ENCODE peak calls at places on chromosome 10, in six cellular contexts. One of them, this sample, is unnamed.

GRCh38 chr10:69223028-69223342 is 2.9 kb downstream of the HKDC1 start:
- DNase-seq in activated CD8-positive, alpha-beta T cell treated with anti-CD3 and anti-CD28 coated beads for 36 hours: no peak
- DNase-seq in SK-N-MC: no peak
- DNase-seq in CD14-positive monocyte: no peak
- DNase-seq in EL: no peak
- DNase-seq in endothelial cell: no peak
- DNase-seq in this sample: no peak

GRCh38 chr10:2081501-2081900 is 344.2 kb upstream of the ADARB2 start:
- DNase-seq in endothelial cell: peak
- DNase-seq in SK-N-MC: no peak
- DNase-seq in activated CD8-positive, alpha-beta T cell treated with anti-CD3 and anti-CD28 coated beads for 36 hours: no peak
- DNase-seq in EL: no peak
- DNase-seq in CD14-positive monocyte: no peak
- DNase-seq in this sample: no peak

GRCh38 chr10:773562-774161 is 84.2 kb upstream of the DIP2C start:
- DNase-seq in activated CD8-positive, alpha-beta T cell treated with anti-CD3 and anti-CD28 coated beads for 36 hours: no peak
- DNase-seq in CD14-positive monocyte: no peak
- DNase-seq in SK-N-MC: no peak
- DNase-seq in endothelial cell: no peak
- DNase-seq in EL: no peak
- DNase-seq in this sample: no peak

GRCh38 chr10:85642082-85642420 is 724.5 kb downstream of the GRID1 start:
- DNase-seq in EL: no peak
- DNase-seq in SK-N-MC: no peak
- DNase-seq in activated CD8-positive, alpha-beta T cell treated with anti-CD3 and anti-CD28 coated beads for 36 hours: no peak
- DNase-seq in endothelial cell: no peak
- DNase-seq in CD14-positive monocyte: no peak
- DNase-seq in this sample: no peak

GRCh38 chr10:94235470-94235869 is 127.3 kb downstream of the NOC3L start:
- DNase-seq in endothelial cell: no peak
- DNase-seq in CD14-positive monocyte: no peak
- DNase-seq in SK-N-MC: no peak
- DNase-seq in EL: no peak
- DNase-seq in activated CD8-positive, alpha-beta T cell treated with anti-CD3 and anti-CD28 coated beads for 36 hours: no peak
- DNase-seq in this sample: no peak

GRCh38 chr10:93941603-93942002 is 47.8 kb downstream of the SLC35G1 start:
- DNase-seq in EL: no peak
- DNase-seq in CD14-positive monocyte: no peak
- DNase-seq in SK-N-MC: no peak
- DNase-seq in endothelial cell: no peak
- DNase-seq in activated CD8-positive, alpha-beta T cell treated with anti-CD3 and anti-CD28 coated beads for 36 hours: no peak
- DNase-seq in this sample: no peak

GRCh38 chr10:122458693-122459092 is 2.7 kb upstream of the HTRA1 start:
- DNase-seq in CD14-positive monocyte: no peak
- DNase-seq in EL: no peak
- DNase-seq in SK-N-MC: no peak
- DNase-seq in activated CD8-positive, alpha-beta T cell treated with anti-CD3 and anti-CD28 coated beads for 36 hours: no peak
- DNase-seq in endothelial cell: no peak
- DNase-seq in this sample: no peak

GRCh38 chr10:96832721-96833219 is 672 bp downstream of the LCOR start:
- DNase-seq in SK-N-MC: no peak
- DNase-seq in endothelial cell: peak
- DNase-seq in EL: peak
- DNase-seq in CD14-positive monocyte: peak
- DNase-seq in activated CD8-positive, alpha-beta T cell treated with anti-CD3 and anti-CD28 coated beads for 36 hours: peak
- DNase-seq in this sample: peak

GRCh38 chr10:110212119-110213006 is 5.0 kb downstream of the MXI1 start:
- DNase-seq in SK-N-MC: no peak
- DNase-seq in EL: no peak
- DNase-seq in activated CD8-positive, alpha-beta T cell treated with anti-CD3 and anti-CD28 coated beads for 36 hours: peak
- DNase-seq in endothelial cell: no peak
- DNase-seq in CD14-positive monocyte: peak
- DNase-seq in this sample: peak

This sample was measured in Jurkat, Clone E6-1.